ENCODE peak calls at places on chromosomes 16 and 17, in ten cellular contexts. U is retinal pigment epithelial cell, Y is GM04504, D is dorsolateral prefrontal cortex, X is NCI-H1092, M is ascending aorta, Z is HEK293T, G is RPMI7951, K is dermis microvascular lymphatic vessel endothelial cell, A is dermis blood vessel endothelial cell. O is an unnamed sample.
A peak's percentile ranks its signal among the peaks of the same experiment; 100 is the strongest.

GRCh38 chr17:7005716-7006115 is 6.7 kb upstream of the RNASEK start:
- DNase-seq in K (no peak), M (no peak), Z (no peak), D (no peak), U (no peak), A (no peak), X (no peak), Y (no peak), G (no peak), O (no peak)

GRCh38 chr17:75364078-75364477 is 41.4 kb downstream of the GRB2 start:
- DNase-seq in G (peak; percentile 68), U (no peak), A (no peak), Z (no peak), Y (peak; percentile 26), K (no peak), X (no peak), M (no peak), D (no peak), O (no peak)

GRCh38 chr16:1953734-1954133 is 755 bp downstream of the RPL3L start:
- DNase-seq in A (no peak), D (no peak), U (no peak), Z (no peak), M (no peak), Y (no peak), X (no peak), G (no peak), K (no peak), O (no peak)

GRCh38 chr16:11994187-11995119 is 17.9 kb downstream of the SNX29 start:
- DNase-seq in X (no peak), D (no peak), A (peak; percentile 79), K (peak; percentile 78), U (no peak), G (no peak), Z (no peak), M (peak; percentile 67), Y (no peak), O (no peak)

GRCh38 chr16:28863929-28864886 is 565 bp downstream of the SH2B1 start:
- DNase-seq in K (peak; percentile 51), D (peak; percentile 23), A (peak; percentile 54), Y (no peak), X (no peak), G (peak; percentile 33), Z (no peak), M (no peak), U (peak; percentile 34), O (peak; percentile 25)

GRCh38 chr17:36641877-36642845 is 40.8 kb downstream of the MRM1 start:
- DNase-seq in G (no peak), U (no peak), X (peak; percentile 7), K (no peak), D (peak; percentile 28), Y (no peak), M (no peak), A (no peak), Z (no peak), O (no peak)

GRCh38 chr17:21275047-21275578 is 9.4 kb upstream of the MAP2K3 start:
- DNase-seq in M (no peak), U (no peak), A (no peak), Z (no peak), Y (no peak), X (no peak), K (no peak), G (peak; percentile 75), D (no peak), O (no peak)

GRCh38 chr16:67386861-67387455 is 6.3 kb downstream of the TPPP3 start:
- DNase-seq in G (no peak), K (no peak), Y (no peak), A (no peak), Z (no peak), M (peak; percentile 41), U (no peak), X (no peak), D (no peak), O (no peak)

GRCh38 chr17:13909901-13910519 is 159.3 kb upstream of the COX10 start:
- DNase-seq in A (no peak), G (no peak), X (no peak), K (no peak), U (no peak), D (no peak), Y (no peak), Z (no peak), M (no peak), O (no peak)

GRCh38 chr16:85610059-85610445 is 3.1 kb upstream of the GSE1 start:
- DNase-seq in K (no peak), A (no peak), D (no peak), Y (no peak), U (no peak), G (no peak), X (peak; percentile 35), Z (no peak), M (no peak), O (no peak)

GRCh38 chr16:534089-534635 is 6.7 kb downstream of the CAPN15 start:
- DNase-seq in Y (no peak), X (no peak), U (no peak), M (no peak), G (no peak), Z (no peak), K (no peak), A (no peak), D (no peak), O (no peak)

O was measured in T follicular helper cell.